ENCODE peak calls at places on chromosomes 16 and 17, in six cellular contexts. One of them, this sample, is unnamed.
A peak's percentile ranks its signal among the peaks of the same experiment; 100 is the strongest.

GRCh38 chr17:4678448-4679026 is 25.4 kb downstream of the PELP1 start:
- DNase-seq in H1: no peak
- DNase-seq in mesenchymal stem cell: peak; percentile 93
- DNase-seq in IMR-90: peak; percentile 96
- DNase-seq in neuronal stem cell: no peak
- DNase-seq in trophoblast cell: peak; percentile 20
- DNase-seq in this sample: no peak

GRCh38 chr17:67245073-67245693 is at the start of gene HELZ:
- DNase-seq in mesenchymal stem cell: peak; percentile 90
- DNase-seq in trophoblast cell: peak; percentile 86
- DNase-seq in neuronal stem cell: peak; percentile 66
- DNase-seq in IMR-90: peak; percentile 83
- DNase-seq in H1: peak; percentile 87
- DNase-seq in this sample: peak; percentile 81

GRCh38 chr16:4370570-4371480 is 823 bp upstream of the VASN start:
- DNase-seq in IMR-90: peak; percentile 93
- DNase-seq in trophoblast cell: no peak
- DNase-seq in H1: no peak
- DNase-seq in neuronal stem cell: no peak
- DNase-seq in mesenchymal stem cell: peak; percentile 99
- DNase-seq in this sample: no peak

GRCh38 chr17:14790518-14790917 is 474.6 kb downstream of the PMP22 start:
- DNase-seq in trophoblast cell: no peak
- DNase-seq in IMR-90: peak; percentile 55
- DNase-seq in neuronal stem cell: no peak
- DNase-seq in mesenchymal stem cell: peak; percentile 18
- DNase-seq in H1: no peak
- DNase-seq in this sample: no peak

GRCh38 chr17:58121925-58122324 is 26.3 kb upstream of the OR4D1 start:
- DNase-seq in neuronal stem cell: no peak
- DNase-seq in trophoblast cell: peak; percentile 21
- DNase-seq in IMR-90: peak; percentile 22
- DNase-seq in H1: no peak
- DNase-seq in mesenchymal stem cell: peak; percentile 20
- DNase-seq in this sample: peak; percentile 53

GRCh38 chr17:28953444-28954118 is 2.3 kb upstream of the PHF12 start:
- DNase-seq in H1: peak; percentile 92
- DNase-seq in IMR-90: peak; percentile 45
- DNase-seq in trophoblast cell: peak; percentile 62
- DNase-seq in mesenchymal stem cell: peak; percentile 64
- DNase-seq in neuronal stem cell: peak; percentile 83
- DNase-seq in this sample: peak; percentile 96

GRCh38 chr17:27520571-27521185 is 64.4 kb downstream of the KSR1 start:
- DNase-seq in IMR-90: no peak
- DNase-seq in trophoblast cell: no peak
- DNase-seq in mesenchymal stem cell: no peak
- DNase-seq in neuronal stem cell: no peak
- DNase-seq in H1: no peak
- DNase-seq in this sample: no peak

GRCh38 chr17:67386965-67387551 is 10.0 kb downstream of the PITPNC1 start:
- DNase-seq in mesenchymal stem cell: peak; percentile 30
- DNase-seq in neuronal stem cell: peak; percentile 57
- DNase-seq in IMR-90: peak; percentile 55
- DNase-seq in trophoblast cell: peak; percentile 87
- DNase-seq in H1: peak; percentile 91
- DNase-seq in this sample: peak; percentile 75

GRCh38 chr17:44997733-44998520 is 29.8 kb upstream of the C1QL1 start:
- DNase-seq in H1: no peak
- DNase-seq in neuronal stem cell: no peak
- DNase-seq in trophoblast cell: no peak
- DNase-seq in mesenchymal stem cell: no peak
- DNase-seq in IMR-90: peak; percentile 10
- DNase-seq in this sample: no peak

GRCh38 chr17:78239489-78239931 is 8.1 kb downstream of the TMEM235 start:
- DNase-seq in H1: peak; percentile 46
- DNase-seq in neuronal stem cell: no peak
- DNase-seq in mesenchymal stem cell: no peak
- DNase-seq in trophoblast cell: no peak
- DNase-seq in IMR-90: no peak
- DNase-seq in this sample: peak; percentile 38

GRCh38 chr16:89448656-89449055 is 41.7 kb downstream of the ANKRD11 start:
- DNase-seq in IMR-90: no peak
- DNase-seq in trophoblast cell: peak; percentile 81
- DNase-seq in neuronal stem cell: no peak
- DNase-seq in mesenchymal stem cell: no peak
- DNase-seq in H1: no peak
- DNase-seq in this sample: no peak

GRCh38 chr17:19728114-19728495 is 11.7 kb upstream of the SLC47A2 start:
- DNase-seq in trophoblast cell: peak; percentile 51
- DNase-seq in mesenchymal stem cell: peak; percentile 89
- DNase-seq in IMR-90: peak; percentile 63
- DNase-seq in neuronal stem cell: no peak
- DNase-seq in H1: no peak
- DNase-seq in this sample: no peak

GRCh38 chr17:13702266-13702665 is 100.5 kb upstream of the HS3ST3A1 start:
- DNase-seq in H1: no peak
- DNase-seq in IMR-90: peak; percentile 52
- DNase-seq in trophoblast cell: no peak
- DNase-seq in mesenchymal stem cell: peak; percentile 20
- DNase-seq in neuronal stem cell: no peak
- DNase-seq in this sample: no peak

GRCh38 chr16:85438981-85439639 is 174.0 kb upstream of the GSE1 start:
- DNase-seq in H1: no peak
- DNase-seq in trophoblast cell: no peak
- DNase-seq in IMR-90: no peak
- DNase-seq in mesenchymal stem cell: no peak
- DNase-seq in neuronal stem cell: no peak
- DNase-seq in this sample: no peak

GRCh38 chr16:54946909-54947308 is 16.2 kb downstream of the IRX5 start:
- DNase-seq in mesenchymal stem cell: no peak
- DNase-seq in H1: no peak
- DNase-seq in neuronal stem cell: no peak
- DNase-seq in trophoblast cell: no peak
- DNase-seq in IMR-90: no peak
- DNase-seq in this sample: no peak

GRCh38 chr17:41446806-41447205 is 6.0 kb upstream of the KRT38 start:
- DNase-seq in H1: no peak
- DNase-seq in trophoblast cell: peak; percentile 88
- DNase-seq in IMR-90: peak; percentile 86
- DNase-seq in neuronal stem cell: no peak
- DNase-seq in mesenchymal stem cell: peak; percentile 56
- DNase-seq in this sample: no peak

GRCh38 chr16:10946308-10946707 is 1.9 kb downstream of the CLEC16A start:
- DNase-seq in trophoblast cell: peak; percentile 42
- DNase-seq in mesenchymal stem cell: no peak
- DNase-seq in H1: no peak
- DNase-seq in neuronal stem cell: no peak
- DNase-seq in IMR-90: no peak
- DNase-seq in this sample: peak; percentile 71

GRCh38 chr17:8482546-8482945 is 46.9 kb downstream of the NDEL1 start:
- DNase-seq in mesenchymal stem cell: no peak
- DNase-seq in neuronal stem cell: no peak
- DNase-seq in trophoblast cell: no peak
- DNase-seq in IMR-90: peak; percentile 18
- DNase-seq in H1: no peak
- DNase-seq in this sample: no peak

GRCh38 chr17:8481703-8482102 is 46.0 kb downstream of the NDEL1 start:
- DNase-seq in mesenchymal stem cell: no peak
- DNase-seq in H1: no peak
- DNase-seq in neuronal stem cell: no peak
- DNase-seq in IMR-90: no peak
- DNase-seq in trophoblast cell: no peak
- DNase-seq in this sample: no peak

GRCh38 chr17:8480011-8480976 is 44.6 kb downstream of the NDEL1 start:
- DNase-seq in trophoblast cell: no peak
- DNase-seq in IMR-90: no peak
- DNase-seq in neuronal stem cell: no peak
- DNase-seq in mesenchymal stem cell: no peak
- DNase-seq in H1: no peak
- DNase-seq in this sample: peak; percentile 31

GRCh38 chr17:8479431-8479947 is 43.8 kb downstream of the NDEL1 start:
- DNase-seq in trophoblast cell: no peak
- DNase-seq in IMR-90: peak; percentile 71
- DNase-seq in mesenchymal stem cell: no peak
- DNase-seq in H1: no peak
- DNase-seq in neuronal stem cell: no peak
- DNase-seq in this sample: no peak

DNA sequence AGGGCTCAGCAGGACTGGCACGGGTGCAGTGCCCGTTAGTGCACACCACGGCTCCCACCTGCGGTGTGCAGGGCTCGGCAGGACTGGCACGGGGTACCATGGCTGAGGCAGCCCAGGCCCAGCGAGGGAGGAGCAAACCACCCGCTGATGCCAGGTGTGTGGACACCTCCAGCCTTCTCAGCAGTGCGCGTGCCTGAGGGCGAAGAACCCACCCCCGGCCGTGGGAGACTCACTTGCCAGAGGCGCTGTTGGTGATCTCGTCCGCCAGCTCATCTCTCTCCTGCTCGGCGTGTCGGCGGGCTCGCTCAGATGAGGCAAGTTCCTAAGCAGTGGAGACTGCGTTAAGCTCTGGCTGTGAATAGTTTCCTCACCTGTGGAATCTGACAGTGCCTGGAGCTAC is 45.4 kb downstream of the NDEL1 start:
- DNase-seq in trophoblast cell: peak; percentile 88
- DNase-seq in neuronal stem cell: no peak
- DNase-seq in IMR-90: no peak
- DNase-seq in H1: no peak
- DNase-seq in mesenchymal stem cell: no peak
- DNase-seq in this sample: peak; percentile 31
- H2AFZ ChIP-seq in trophoblast cell: no peak overlapping the region
- H2AFZ ChIP-seq in neuronal stem cell: no peak overlapping the region
- H2AFZ ChIP-seq in IMR-90: no peak overlapping the region
- H2AFZ ChIP-seq in H1: no peak overlapping the region
- H2AFZ ChIP-seq in mesenchymal stem cell: no peak overlapping the region
- H2AFZ ChIP-seq in this sample: no peak overlapping the region

GRCh38 chr17:75183999-75184884 is 1.5 kb upstream of the SUMO2 start:
- DNase-seq in IMR-90: no peak
- DNase-seq in mesenchymal stem cell: no peak
- DNase-seq in trophoblast cell: no peak
- DNase-seq in neuronal stem cell: no peak
- DNase-seq in H1: no peak
- DNase-seq in this sample: no peak
- H2AK5ac ChIP-seq in IMR-90: peak overlapping the region; percentile 90
- H2AK5ac ChIP-seq in mesenchymal stem cell: peak overlapping the region; percentile 87
- H2AK5ac ChIP-seq in trophoblast cell: no peak overlapping the region
- H2AK5ac ChIP-seq in neuronal stem cell: no peak overlapping the region
- H2AK5ac ChIP-seq in H1: no peak overlapping the region
- H2AK5ac ChIP-seq in this sample: no peak overlapping the region

GRCh38 chr17:57044976-57045867 is 39.8 kb upstream of the AKAP1 start:
- DNase-seq in neuronal stem cell: no peak
- DNase-seq in IMR-90: no peak
- DNase-seq in mesenchymal stem cell: no peak
- DNase-seq in H1: no peak
- DNase-seq in trophoblast cell: no peak
- DNase-seq in this sample: no peak
- H2AFZ ChIP-seq in neuronal stem cell: no peak overlapping the region
- H2AFZ ChIP-seq in IMR-90: peak overlapping the region; percentile 74
- H2AFZ ChIP-seq in mesenchymal stem cell: no peak overlapping the region
- H2AFZ ChIP-seq in H1: no peak overlapping the region
- H2AFZ ChIP-seq in trophoblast cell: peak overlapping the region; percentile 13
- H2AFZ ChIP-seq in this sample: no peak overlapping the region

GRCh38 chr16:48013476-48013875 is 142.3 kb downstream of the ABCC12 start:
- DNase-seq in IMR-90: no peak
- DNase-seq in trophoblast cell: no peak
- DNase-seq in neuronal stem cell: no peak
- DNase-seq in mesenchymal stem cell: no peak
- DNase-seq in H1: no peak
- DNase-seq in this sample: no peak

GRCh38 chr16:48011466-48011865 is 144.3 kb downstream of the ABCC12 start:
- DNase-seq in H1: no peak
- DNase-seq in trophoblast cell: no peak
- DNase-seq in neuronal stem cell: no peak
- DNase-seq in IMR-90: no peak
- DNase-seq in mesenchymal stem cell: no peak
- DNase-seq in this sample: peak; percentile 1

GRCh38 chr16:48014349-48015135 is 141.3 kb downstream of the ABCC12 start:
- DNase-seq in H1: no peak
- DNase-seq in mesenchymal stem cell: peak; percentile 36
- DNase-seq in IMR-90: peak; percentile 57
- DNase-seq in neuronal stem cell: peak; percentile 21
- DNase-seq in trophoblast cell: peak; percentile 91
- DNase-seq in this sample: peak; percentile 33

GRCh38 chr16:48008011-48008410 is 147.8 kb downstream of the ABCC12 start:
- DNase-seq in trophoblast cell: no peak
- DNase-seq in H1: peak; percentile 11
- DNase-seq in IMR-90: no peak
- DNase-seq in mesenchymal stem cell: no peak
- DNase-seq in neuronal stem cell: no peak
- DNase-seq in this sample: peak; percentile 4

DNA sequence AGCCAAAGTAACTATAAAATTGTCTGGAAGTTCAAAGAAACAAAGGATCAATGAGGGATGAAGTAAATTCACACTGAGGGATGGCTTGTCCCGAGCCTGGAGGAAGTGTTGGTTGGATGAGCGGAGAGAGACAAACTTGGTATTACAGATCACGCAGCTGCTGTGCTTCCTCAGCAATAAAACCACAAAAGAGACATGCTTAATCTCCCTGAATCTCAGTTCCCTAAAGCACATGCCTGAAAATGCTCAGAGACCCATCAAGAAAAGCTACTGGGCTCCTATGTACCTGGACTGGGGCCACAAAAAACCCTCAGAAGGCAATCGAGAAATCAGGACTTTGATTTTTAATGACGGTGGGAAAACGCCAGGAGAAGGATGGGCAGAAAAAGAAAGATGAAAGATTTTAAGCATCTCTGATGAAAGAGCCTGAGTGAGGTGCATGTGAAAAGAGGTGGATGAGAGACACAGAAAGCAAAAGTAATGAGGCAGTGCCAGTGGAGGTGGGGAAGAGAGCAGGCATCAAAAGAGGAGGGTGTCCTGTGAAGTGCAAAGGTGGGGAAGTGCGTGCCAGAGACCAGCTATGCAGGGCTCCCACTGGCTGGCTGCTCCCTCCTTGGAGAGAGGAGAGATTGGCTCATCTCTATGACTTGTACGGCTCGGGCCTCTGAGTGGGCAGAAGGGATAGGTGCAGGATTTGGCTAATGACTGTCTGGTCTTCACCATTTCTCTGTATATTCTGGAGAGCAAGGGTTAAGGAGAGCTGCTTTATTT is 143.7 kb downstream of the ABCC12 start:
- DNase-seq in IMR-90: no peak
- DNase-seq in H1: no peak
- DNase-seq in mesenchymal stem cell: no peak
- DNase-seq in neuronal stem cell: no peak
- DNase-seq in trophoblast cell: no peak
- DNase-seq in this sample: peak; percentile 10
- H2AK5ac ChIP-seq in IMR-90: no peak overlapping the region
- H2AK5ac ChIP-seq in H1: no peak overlapping the region
- H2AK5ac ChIP-seq in mesenchymal stem cell: no peak overlapping the region
- H2AK5ac ChIP-seq in neuronal stem cell: no peak overlapping the region
- H2AK5ac ChIP-seq in trophoblast cell: no peak overlapping the region
- H2AK5ac ChIP-seq in this sample: no peak overlapping the region